ENCODE peak calls at places on chromosome 10, in five cellular contexts. T is hepatocyte, I is GM23338, V is neural progenitor cell, S is HCT116. X is an unnamed sample.

GRCh38 chr10:92691042-92691590 is 1.4 kb downstream of the HHEX start:
- DNase-seq in S (no peak), I (peak), T (no peak), V (peak), X (no peak)

GRCh38 chr10:60575105-60575504 is 185.4 kb upstream of the ANK3 start:
- DNase-seq in S (no peak), T (no peak), V (no peak), I (no peak), X (no peak)

GRCh38 chr10:12195281-12195602 is 449 bp downstream of the NUDT5 start:
- DNase-seq in S (no peak), V (no peak), I (no peak), T (no peak), X (no peak)

GRCh38 chr10:119191881-119192280 is 13.3 kb upstream of the PRDX3 start:
- DNase-seq in T (no peak), V (no peak), S (peak), I (no peak), X (no peak)

GRCh38 chr10:80165173-80165572 is 32.6 kb downstream of the PLAC9 start:
- DNase-seq in V (no peak), S (no peak), T (no peak), I (no peak), X (peak)

GRCh38 chr10:34049469-34049868 is 715.0 kb upstream of the NRP1 start:
- DNase-seq in V (no peak), S (no peak), T (no peak), I (no peak), X (peak)

GRCh38 chr10:12822374-12823170 is 178.9 kb downstream of the CCDC3 start:
- DNase-seq in V (no peak), T (no peak), S (no peak), I (no peak), X (no peak)

GRCh38 chr10:110500515-110500905 is 2.8 kb downstream of the DUSP5 start:
- DNase-seq in I (no peak), V (no peak), T (peak), S (no peak), X (peak)

GRCh38 chr10:620971-621370 is 68.5 kb downstream of the DIP2C start:
- DNase-seq in T (no peak), V (no peak), S (no peak), I (no peak), X (no peak)
- H3K4me3 ChIP-seq in T (no peak), V (no peak), S (no peak), I (no peak), X (no peak)

GRCh38 chr10:123999261-123999660 is 94.1 kb downstream of the CHST15 start:
- DNase-seq in I (peak), V (no peak), T (no peak), S (no peak), X (no peak)
- TF ChIP-seq EZH2phosphoT487 in I (no peak), V (no peak), T (no peak), S (no peak), X (no peak)

GRCh38 chr10:15324113-15324512 is 47.0 kb downstream of the FAM171A1 start:
- DNase-seq in S (no peak), T (no peak), I (peak), V (no peak), X (no peak)

GRCh38 chr10:15320118-15320517 is 51.0 kb downstream of the FAM171A1 start:
- DNase-seq in I (no peak), V (no peak), T (no peak), S (no peak), X (no peak)

GRCh38 chr10:15320522-15321203 is 50.4 kb downstream of the FAM171A1 start:
- DNase-seq in V (no peak), T (no peak), S (no peak), I (no peak), X (no peak)

GRCh38 chr10:15324611-15325010 is 46.5 kb downstream of the FAM171A1 start:
- DNase-seq in S (no peak), V (no peak), T (no peak), I (no peak), X (peak)

GRCh38 chr10:15321431-15322321 is 49.4 kb downstream of the FAM171A1 start:
- DNase-seq in V (no peak), S (no peak), I (no peak), T (peak), X (peak)
- H3K4me3 ChIP-seq in V (no peak), S (no peak), I (no peak), T (no peak), X (peak)

DNA sequence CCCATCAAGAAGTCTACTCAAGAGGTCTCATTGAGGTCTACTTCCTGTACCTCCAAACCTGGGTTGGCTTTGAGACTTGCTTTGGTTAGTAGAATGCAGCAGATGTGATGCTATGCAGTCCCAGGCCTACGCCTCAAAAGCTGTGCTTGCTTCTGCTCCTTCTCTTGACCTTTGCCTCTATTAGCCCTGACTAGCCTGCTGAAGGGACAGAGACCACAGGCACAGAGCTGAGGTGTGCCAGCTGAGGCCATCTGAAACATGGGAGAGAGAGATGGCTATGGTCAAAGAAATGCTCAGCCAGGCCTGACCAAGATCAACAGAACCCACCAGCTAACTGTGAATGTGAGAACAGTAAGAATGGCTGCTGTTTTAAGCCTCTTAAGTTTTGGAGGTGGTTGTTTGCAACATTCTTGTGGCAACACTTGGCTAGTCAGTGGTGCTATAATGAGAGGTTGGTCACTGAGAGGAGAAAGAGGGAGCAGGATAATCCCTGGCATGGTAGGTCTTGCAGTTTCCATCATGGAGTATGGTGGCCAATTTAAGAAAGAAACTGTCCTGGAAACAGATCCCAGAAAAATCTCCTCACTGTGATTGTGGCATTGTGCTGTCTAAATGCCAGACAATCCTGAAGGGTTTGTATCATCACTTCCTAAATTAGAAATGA is 176.1 kb upstream of the PHYHIPL start:
- DNase-seq in T (no peak), S (no peak), V (no peak), I (no peak), X (no peak)
- TF ChIP-seq EZH2phosphoT487 in T (no peak), S (no peak), V (no peak), I (no peak), X (no peak)

GRCh38 chr10:21173964-21174669 is 277.0 kb upstream of the NEBL start:
- DNase-seq in I (peak), T (peak), S (peak), V (peak), X (peak)

GRCh38 chr10:21173433-21173963 is 276.4 kb upstream of the NEBL start:
- DNase-seq in V (peak), I (peak), S (no peak), T (peak), X (no peak)

GRCh38 chr10:21172774-21173432 is 275.8 kb upstream of the NEBL start:
- DNase-seq in V (peak), S (no peak), I (peak), T (peak), X (peak)

GRCh38 chr10:21175797-21176196 is 278.7 kb upstream of the NEBL start:
- DNase-seq in V (no peak), S (no peak), T (no peak), I (no peak), X (no peak)

GRCh38 chr10:21174670-21175495 is 277.8 kb upstream of the NEBL start:
- DNase-seq in T (no peak), V (peak), I (peak), S (peak), X (no peak)
- H3K4me3 ChIP-seq in T (peak), V (peak), I (peak), S (peak), X (peak)

X was measured in GM23248.